ENCODE peak calls at places on chromosome 12, in seven cellular contexts. M, A, F, P, I, O and K are unnamed samples.

GRCh38 chr12:48279601-48280000 is 71.1 kb downstream of the ZNF641 start:
- DNase-seq in M (no peak), A (no peak), F (no peak), P (peak), I (no peak), O (no peak), K (no peak)

GRCh38 chr12:67394600-67394999 is 125.4 kb downstream of the CAND1 start:
- DNase-seq in M (no peak), A (no peak), F (peak), P (peak), I (no peak), O (peak), K (no peak)

GRCh38 chr12:74322792-74323191 is 214.8 kb upstream of the ATXN7L3B start:
- DNase-seq in M (no peak), A (no peak), F (no peak), P (no peak), I (no peak), O (no peak), K (no peak)

GRCh38 chr12:120830052-120830940 is 73.9 kb downstream of the SPPL3 start:
- DNase-seq in M (no peak), A (no peak), F (peak), P (no peak), I (no peak), O (no peak), K (no peak)

GRCh38 chr12:45388545-45388944 is 172.7 kb downstream of the ANO6 start:
- DNase-seq in M (peak), A (no peak), F (peak), P (peak), I (peak), O (no peak), K (no peak)

GRCh38 chr12:54029529-54030441 is 1.5 kb downstream of the HOXC6 start:
- DNase-seq in M (no peak), A (no peak), F (no peak), P (no peak), I (no peak), O (peak), K (no peak)

GRCh38 chr12:2853626-2854025 is 3.2 kb downstream of the TEX52 start:
- DNase-seq in M (peak), A (peak), F (peak), P (peak), I (peak), O (peak), K (peak)

GRCh38 chr12:26507613-26508012 is 312.2 kb downstream of the SSPN start:
- DNase-seq in M (no peak), A (no peak), F (no peak), P (no peak), I (no peak), O (no peak), K (no peak)

GRCh38 chr12:76152161-76152807 is 67.8 kb upstream of the NAP1L1 start:
- DNase-seq in M (no peak), A (peak), F (no peak), P (peak), I (no peak), O (no peak), K (peak)

GRCh38 chr12:106766393-106766826 is 8.1 kb upstream of the RIC8B start:
- DNase-seq in M (peak), A (no peak), F (peak), P (peak), I (no peak), O (peak), K (no peak)

GRCh38 chr12:131564843-131565242 is 146.0 kb upstream of the SFSWAP start:
- DNase-seq in M (no peak), A (no peak), F (no peak), P (no peak), I (no peak), O (no peak), K (no peak)